ENCODE peak calls at places on chromosomes 5 and 9, in seven cellular contexts. I is GM13977, O is neural crest cell, K is astrocyte of the spinal cord, T is fibroblast of pulmonary artery, Y is HFF-Myc, F is tibial nerve. Q is an unnamed sample.

GRCh38 chr9:93968451-93969327 is 13.5 kb upstream of the BARX1 start:
- DNase-seq in O (no peak), I (peak), F (no peak), K (peak), Y (no peak), T (no peak), Q (no peak)

GRCh38 chr5:83551826-83552225 is 80.3 kb downstream of the VCAN start:
- DNase-seq in F (no peak), I (no peak), O (no peak), K (no peak), Y (no peak), T (peak), Q (no peak)

GRCh38 chr5:133242221-133242835 is 190.5 kb downstream of the HSPA4 start:
- DNase-seq in T (no peak), F (no peak), O (no peak), K (no peak), I (peak), Y (no peak), Q (no peak)

GRCh38 chr9:118829334-118829733 is 539.9 kb downstream of the BRINP1 start:
- DNase-seq in K (no peak), F (no peak), I (no peak), O (no peak), T (no peak), Y (no peak), Q (no peak)

GRCh38 chr5:145942202-145942601 is 5.8 kb downstream of the SH3RF2 start:
- DNase-seq in I (no peak), T (no peak), Y (no peak), K (no peak), O (no peak), F (no peak), Q (no peak)

GRCh38 chr9:84542554-84542953 is 127.0 kb upstream of the NTRK2 start:
- DNase-seq in O (no peak), Y (no peak), F (no peak), I (no peak), T (no peak), K (no peak), Q (no peak)

GRCh38 chr9:83651558-83651957 is 28.6 kb downstream of the IDNK start:
- DNase-seq in O (no peak), F (no peak), K (no peak), T (no peak), I (no peak), Y (no peak), Q (no peak)

GRCh38 chr9:137138701-137139467 is at the start of gene GRIN1:
- DNase-seq in I (peak), K (no peak), O (no peak), F (no peak), Y (no peak), T (peak), Q (no peak)

GRCh38 chr9:17018001-17018491 is 116.8 kb upstream of the CNTLN start:
- DNase-seq in I (no peak), K (peak), T (peak), F (peak), Y (peak), O (no peak), Q (no peak)

DNA sequence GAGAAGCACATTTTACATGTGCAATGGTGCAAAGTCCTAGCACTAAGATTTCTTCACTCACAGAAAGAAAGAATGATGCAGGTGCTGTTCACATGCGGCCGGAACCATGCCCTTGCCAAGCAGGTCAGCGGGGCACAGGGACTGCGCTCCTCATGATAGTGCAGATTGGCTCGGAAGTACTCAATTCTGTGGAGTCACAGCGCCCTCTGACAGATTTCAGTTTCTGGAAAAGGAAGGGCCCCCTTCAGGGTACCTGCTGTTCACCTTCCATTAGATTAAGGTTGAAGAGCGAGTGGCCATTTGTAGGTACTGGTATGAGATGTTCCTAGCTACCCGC is 75.7 kb downstream of the TMC1 start:
- DNase-seq in I (no peak), O (no peak), T (no peak), Y (no peak), K (no peak), F (no peak), Q (no peak)
- TF ChIP-seq CTCF in I (no peak), O (no peak), T (no peak), Y (no peak), K (peak), F (no peak), Q (no peak)

GRCh38 chr5:38551020-38552017 is 5.1 kb downstream of the LIFR start:
- DNase-seq in I (peak), T (peak), Y (peak), O (no peak), K (peak), F (no peak), Q (no peak)
- TF ChIP-seq CTCF in I (peak), T (peak), Y (peak), O (peak), K (peak), F (peak), Q (no peak)

DNA sequence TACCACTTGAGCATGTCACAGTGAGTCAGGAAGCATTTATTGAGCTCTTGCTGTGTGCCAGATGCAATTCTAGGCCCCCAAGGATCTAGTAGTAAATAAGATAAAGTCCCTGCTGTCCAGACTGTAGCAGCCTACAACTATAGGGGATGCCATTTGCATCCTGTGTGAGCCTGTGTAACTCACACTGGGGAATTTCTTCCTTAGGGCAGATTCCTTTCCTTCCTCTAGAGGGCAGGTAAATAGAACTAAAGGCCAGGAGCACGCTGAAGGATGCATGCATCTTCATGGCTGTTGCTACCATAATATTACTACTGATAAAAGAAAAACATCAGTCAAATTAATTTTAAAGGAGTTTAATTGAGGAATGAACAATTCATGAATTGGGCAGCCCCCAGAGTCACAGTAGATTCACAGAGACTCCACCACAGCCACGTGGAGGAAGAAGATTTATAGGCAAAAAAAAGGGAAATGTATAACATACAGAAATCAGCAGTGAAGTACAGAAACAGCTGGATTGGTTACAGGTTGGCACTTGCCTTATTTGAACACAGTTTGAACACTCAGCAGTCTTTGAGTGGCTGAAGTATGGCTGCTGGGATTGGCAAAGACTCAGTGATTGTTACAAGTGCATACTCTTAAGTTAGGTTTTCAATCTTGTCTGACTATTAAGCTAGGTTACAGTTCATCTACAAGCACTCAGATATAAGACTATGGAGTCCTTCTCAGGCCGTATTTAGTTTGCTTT is 98.9 kb downstream of the ACTL7B start:
- DNase-seq in T (no peak), K (no peak), F (no peak), I (no peak), Y (no peak), O (no peak), Q (no peak)
- TF ChIP-seq CTCF in T (peak), K (peak), F (no peak), I (no peak), Y (peak), O (peak), Q (no peak)

DNA sequence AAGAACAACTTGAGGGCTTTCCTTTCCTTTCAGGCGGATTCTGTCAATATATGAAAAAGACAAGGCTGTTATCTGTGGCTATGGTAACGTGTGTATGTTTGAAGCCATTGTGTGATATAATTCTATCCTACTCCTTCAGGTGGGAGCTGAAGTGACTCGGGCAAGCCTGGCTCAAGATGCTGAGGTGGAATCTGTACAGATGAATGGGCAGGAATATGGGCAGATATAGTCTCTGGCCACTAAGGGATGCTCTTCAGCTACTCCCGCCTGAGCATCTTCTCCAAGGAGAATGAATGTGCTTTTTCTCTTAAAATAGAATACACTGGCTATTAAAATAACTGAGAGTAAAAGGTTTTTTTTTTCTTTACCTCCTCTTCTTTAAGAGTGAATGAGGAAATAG is 244.8 kb downstream of the ADGRV1 start:
- DNase-seq in F (no peak), Y (no peak), I (no peak), O (no peak), K (no peak), T (no peak), Q (no peak)
- TF ChIP-seq CTCF in F (no peak), Y (peak), I (no peak), O (no peak), K (peak), T (no peak), Q (no peak)

DNA sequence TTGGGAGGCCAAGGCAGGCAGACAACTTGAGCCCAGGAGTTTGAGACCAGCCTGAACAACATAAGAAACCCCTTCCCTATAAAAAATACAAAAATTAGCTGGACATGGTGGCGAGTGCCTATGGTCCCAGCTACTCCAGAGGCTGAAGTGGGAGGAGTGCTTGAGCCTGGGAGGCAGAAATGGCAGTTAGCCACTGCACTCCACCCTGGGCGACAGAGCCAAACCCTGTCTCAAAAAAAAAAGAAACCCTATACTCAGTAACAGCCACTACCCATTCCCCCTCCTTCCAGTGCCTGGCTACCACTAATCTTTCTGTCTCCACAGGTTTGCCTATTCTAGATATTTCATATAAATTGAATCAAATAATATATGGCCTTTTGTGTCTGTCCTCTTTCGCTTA is 14.3 kb upstream of the SIL1 start:
- DNase-seq in F (no peak), K (no peak), I (no peak), Y (no peak), O (no peak), T (no peak), Q (no peak)
- TF ChIP-seq CTCF in F (no peak), K (no peak), I (no peak), Y (no peak), O (no peak), T (no peak), Q (no peak)

GRCh38 chr9:75890541-75891276 is at the start of gene PCSK5:
- DNase-seq in Y (peak), O (peak), T (peak), I (peak), F (peak), K (peak), Q (peak)
- TF ChIP-seq CTCF in Y (peak), O (peak), T (peak), I (no peak), F (no peak), K (peak), Q (no peak)

GRCh38 chr9:123724211-123724831 is 205.6 kb downstream of the DENND1A start:
- DNase-seq in O (no peak), K (peak), Y (no peak), T (peak), F (no peak), I (no peak), Q (no peak)
- TF ChIP-seq CTCF in O (no peak), K (no peak), Y (no peak), T (peak), F (peak), I (peak), Q (no peak)

GRCh38 chr5:118043531-118043930 is 944.8 kb downstream of the DTWD2 start:
- DNase-seq in O (no peak), Y (no peak), F (no peak), T (peak), I (no peak), K (no peak), Q (no peak)

GRCh38 chr5:118040496-118040895 is 947.9 kb downstream of the DTWD2 start:
- DNase-seq in Y (no peak), O (no peak), T (no peak), F (no peak), K (no peak), I (no peak), Q (no peak)

GRCh38 chr5:118044169-118044568 is 944.2 kb downstream of the DTWD2 start:
- DNase-seq in Y (no peak), T (no peak), I (no peak), O (no peak), F (no peak), K (no peak), Q (no peak)

DNA sequence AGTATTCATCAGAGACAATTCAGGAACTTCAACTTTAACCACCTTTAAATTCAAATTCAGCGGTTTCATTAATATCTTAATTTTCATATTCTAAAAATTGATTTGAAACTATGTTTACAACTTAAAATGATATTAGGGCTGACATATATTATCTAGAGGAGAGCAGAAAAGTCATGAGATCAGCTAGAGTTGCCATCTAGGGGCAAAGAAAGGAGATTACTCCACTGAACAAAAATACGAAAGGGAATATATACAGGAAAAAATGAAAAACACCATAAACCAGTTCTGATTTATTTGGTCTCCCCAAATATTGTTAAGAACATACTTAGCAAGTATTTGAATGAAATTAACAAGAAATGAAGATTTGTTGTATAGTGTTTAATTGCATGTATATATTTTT is 946.3 kb downstream of the DTWD2 start:
- DNase-seq in K (no peak), I (no peak), O (no peak), T (peak), Y (no peak), F (no peak), Q (no peak)
- TF ChIP-seq CTCF in K (no peak), I (peak), O (peak), T (peak), Y (no peak), F (no peak), Q (no peak)